ENCODE peak calls at places on chromosomes 1 and 21, in five cellular contexts. S is EL; Q is activated effector memory CD4-positive, alpha-beta T cell treated with anti-CD3 and anti-CD28 coated beads, Interleukin-2, amount 50 U/mL, for 16 hours; R is effector memory CD8-positive, alpha-beta T cell; Z is NCI-H446. B is an unnamed sample.

GRCh38 chr1:147598631-147599361 is 57.5 kb downstream of the BCL9 start:
- DNase-seq in S (peak), R (no peak), Z (peak), Q (peak), B (peak)

GRCh38 chr1:81801032-81801833 is 499 bp downstream of the ADGRL2 start:
- DNase-seq in Z (peak), Q (no peak), S (peak), R (no peak), B (peak)

GRCh38 chr1:196114193-196114592 is 494.0 kb downstream of the KCNT2 start:
- DNase-seq in Z (no peak), Q (no peak), S (peak), R (no peak), B (no peak)

GRCh38 chr1:220342853-220343252 is 70.6 kb upstream of the RAB3GAP2 start:
- DNase-seq in Q (no peak), R (no peak), S (peak), Z (no peak), B (no peak)

GRCh38 chr1:34786521-34787325 is 5.7 kb downstream of the GJB3 start:
- DNase-seq in Q (peak), Z (peak), R (peak), S (peak), B (peak)

GRCh38 chr1:201383647-201384405 is 6.3 kb upstream of the TNNT2 start:
- DNase-seq in S (peak), Q (no peak), Z (peak), R (no peak), B (no peak)

GRCh38 chr21:33478858-33479678 is 706 bp downstream of the TMEM50B start:
- DNase-seq in Z (no peak), Q (peak), S (peak), R (peak), B (peak)

GRCh38 chr1:244370060-244370637 is 81.6 kb downstream of the ADSS2 start:
- DNase-seq in S (no peak), R (no peak), Q (peak), Z (no peak), B (no peak)

GRCh38 chr1:151991663-151992344 is 1.9 kb downstream of the S100A10 start:
- DNase-seq in R (no peak), S (no peak), Z (no peak), Q (no peak), B (no peak)

GRCh38 chr1:13813398-13814012 is 113.5 kb downstream of the PRDM2 start:
- DNase-seq in S (peak), R (peak), Q (peak), Z (no peak), B (peak)

GRCh38 chr1:1135339-1136111 is 19.6 kb upstream of the C1orf159 start:
- DNase-seq in Z (no peak), R (no peak), S (no peak), Q (no peak), B (no peak)

GRCh38 chr1:40411294-40411693 is 37.8 kb downstream of the SMAP2 start:
- DNase-seq in S (no peak), Q (no peak), R (no peak), Z (no peak), B (no peak)

GRCh38 chr1:240093120-240093961 is 1.7 kb downstream of the FMN2 start:
- DNase-seq in Q (no peak), Z (no peak), R (no peak), S (peak), B (no peak)

GRCh38 chr1:38990401-38990745 is 703 bp upstream of the AKIRIN1 start:
- DNase-seq in Z (peak), R (no peak), Q (no peak), S (peak), B (peak)

GRCh38 chr1:20469406-20470076 is 16.5 kb downstream of the CAMK2N1 start:
- DNase-seq in Q (no peak), S (peak), Z (no peak), R (no peak), B (no peak)

GRCh38 chr1:150362721-150363425 is 1.1 kb upstream of the RPRD2 start:
- DNase-seq in Z (no peak), S (no peak), Q (peak), R (peak), B (peak)

GRCh38 chr1:8409107-8409506 is 91.2 kb downstream of the SLC45A1 start:
- DNase-seq in Z (no peak), R (no peak), S (peak), Q (no peak), B (peak)

GRCh38 chr1:71770121-71770520 is 512.2 kb downstream of the NEGR1 start:
- DNase-seq in R (no peak), Z (no peak), S (peak), Q (no peak), B (no peak)

GRCh38 chr21:44785620-44786344 is 15.8 kb downstream of the UBE2G2 start:
- DNase-seq in S (peak), R (no peak), Q (no peak), Z (no peak), B (no peak)

GRCh38 chr1:36323636-36324321 is at the start of gene EVA1B:
- DNase-seq in R (peak), Z (no peak), Q (peak), S (peak), B (peak)

GRCh38 chr1:203287109-203287893 is 18.0 kb upstream of the BTG2 start:
- DNase-seq in Q (peak), Z (no peak), S (no peak), R (peak), B (peak)

GRCh38 chr1:43935711-43936427 is 2.3 kb downstream of the ARTN start:
- DNase-seq in R (no peak), Q (no peak), S (no peak), Z (no peak), B (no peak)

GRCh38 chr21:42203936-42204335 is 15.0 kb upstream of the ABCG1 start:
- DNase-seq in Q (no peak), Z (no peak), S (no peak), R (no peak), B (no peak)

GRCh38 chr1:230711245-230711644 is 2.7 kb downstream of the AGT start:
- DNase-seq in S (no peak), R (no peak), Z (no peak), Q (no peak), B (no peak)

GRCh38 chr1:175318633-175319032 is 126.1 kb upstream of the KIAA0040 start:
- DNase-seq in R (no peak), Z (no peak), Q (no peak), S (no peak), B (no peak)

GRCh38 chr1:234962340-234962989 is 166.2 kb downstream of the TOMM20 start:
- DNase-seq in S (peak), R (no peak), Q (no peak), Z (no peak), B (no peak)

GRCh38 chr1:223652436-223652901 is 13.0 kb downstream of the CAPN8 start:
- DNase-seq in R (no peak), Z (no peak), S (peak), Q (no peak), B (peak)

GRCh38 chr1:16607433-16607851 is 5.9 kb downstream of the NBPF1 start:
- DNase-seq in S (no peak), R (no peak), Q (no peak), Z (no peak), B (no peak)

B was measured in Ammon's horn.